ENCODE peak calls at places on chromosomes 11 and 22, in six cellular contexts. V, E, G, P, T and C are unnamed samples.

GRCh38 chr11:70155386-70155785 is 47.7 kb upstream of the FADD start:
- DNase-seq in P (no peak), T (no peak), V (no peak), G (no peak), E (no peak), C (no peak)

GRCh38 chr11:3155691-3156258 is 9.3 kb downstream of the OSBPL5 start:
- DNase-seq in P (no peak), E (no peak), T (no peak), G (no peak), V (no peak), C (no peak)

GRCh38 chr22:49023161-49023878 is 804.4 kb downstream of the BRD1 start:
- DNase-seq in E (no peak), G (no peak), T (no peak), P (no peak), V (no peak), C (no peak)

GRCh38 chr11:15845261-15845660 is 511.1 kb downstream of the SOX6 start:
- DNase-seq in T (no peak), E (no peak), G (no peak), V (no peak), P (peak), C (peak)

GRCh38 chr11:131852757-131853156 is 482.3 kb downstream of the NTM start:
- DNase-seq in G (no peak), T (no peak), V (no peak), E (no peak), P (no peak), C (no peak)

GRCh38 chr22:24421428-24421931 is 5.9 kb upstream of the ADORA2A start:
- DNase-seq in G (no peak), E (no peak), P (peak), T (no peak), V (peak), C (no peak)

GRCh38 chr11:7436657-7437056 is 48.6 kb upstream of the OLFML1 start:
- DNase-seq in V (no peak), E (no peak), P (no peak), G (no peak), T (no peak), C (no peak)

GRCh38 chr11:57458410-57459111 is 1.8 kb upstream of the RTN4RL2 start:
- DNase-seq in T (no peak), G (peak), P (peak), V (no peak), E (peak), C (no peak)

GRCh38 chr22:17965538-17966402 is 58.6 kb downstream of the MICAL3 start:
- DNase-seq in E (no peak), P (no peak), V (no peak), G (no peak), T (no peak), C (no peak)

GRCh38 chr11:10498022-10498400 is 42.9 kb downstream of the AMPD3 start:
- DNase-seq in E (no peak), T (no peak), V (no peak), P (peak), G (no peak), C (no peak)

GRCh38 chr11:58770627-58771457 is 39.1 kb upstream of the GLYAT start:
- DNase-seq in G (no peak), T (peak), V (no peak), E (peak), P (no peak), C (no peak)

GRCh38 chr11:119615003-119615878 is 113.8 kb downstream of the NECTIN1 start:
- DNase-seq in E (peak), P (no peak), T (no peak), G (peak), V (no peak), C (no peak)

GRCh38 chr11:61554172-61554988 is 26.5 kb downstream of the SYT7 start:
- DNase-seq in G (no peak), T (peak), P (no peak), V (no peak), E (no peak), C (no peak)

GRCh38 chr22:29470159-29470855 is 9.7 kb upstream of the NEFH start:
- DNase-seq in E (peak), P (peak), V (peak), G (peak), T (peak), C (peak)

GRCh38 chr22:42912049-42912448 is 55.0 kb upstream of the ARFGAP3 start:
- DNase-seq in V (no peak), T (no peak), E (no peak), G (no peak), P (no peak), C (no peak)

GRCh38 chr11:69587454-69588081 is 53.4 kb upstream of the CCND1 start:
- DNase-seq in G (peak), E (peak), P (no peak), V (no peak), T (peak), C (no peak)

GRCh38 chr11:15006139-15006759 is 34.1 kb upstream of the CALCA start:
- DNase-seq in G (peak), T (peak), V (no peak), P (peak), E (peak), C (no peak)

GRCh38 chr11:59616396-59616982 is 915 bp upstream of the OSBP start:
- DNase-seq in T (no peak), V (no peak), E (no peak), G (no peak), P (no peak), C (no peak)

GRCh38 chr11:58394195-58394594 is 12.5 kb downstream of the OR5B3 start:
- DNase-seq in G (peak), E (peak), V (no peak), T (peak), P (no peak), C (no peak)

GRCh38 chr11:116500833-116501622 is 271.8 kb downstream of the BUD13 start:
- DNase-seq in G (no peak), T (no peak), P (peak), V (no peak), E (no peak), C (peak)

GRCh38 chr11:47433991-47434786 is 8.0 kb upstream of the PSMC3 start:
- DNase-seq in V (no peak), T (no peak), E (peak), G (no peak), P (no peak), C (no peak)

GRCh38 chr11:10331548-10332289 is 26.8 kb downstream of the ADM start:
- DNase-seq in E (no peak), V (no peak), G (no peak), T (no peak), P (no peak), C (no peak)

GRCh38 chr11:134592391-134592990 is 180.4 kb upstream of the B3GAT1 start:
- DNase-seq in G (no peak), E (no peak), V (peak), T (peak), P (peak), C (peak)

GRCh38 chr11:132101861-132102260 is 731.4 kb downstream of the NTM start:
- DNase-seq in G (no peak), E (peak), V (no peak), T (no peak), P (no peak), C (no peak)

GRCh38 chr11:130549393-130549999 is 101.1 kb downstream of the ADAMTS15 start:
- DNase-seq in E (no peak), T (no peak), P (no peak), V (no peak), G (no peak), C (no peak)

GRCh38 chr11:128772814-128773213 is 78.9 kb downstream of the FLI1 start:
- DNase-seq in T (no peak), V (no peak), G (no peak), E (no peak), P (no peak), C (no peak)

GRCh38 chr11:65711785-65712632 is at the start of gene KAT5:
- DNase-seq in P (peak), E (peak), T (peak), G (peak), V (peak), C (peak)

GRCh38 chr11:118202599-118203422 is 22.0 kb downstream of the JAML start:
- DNase-seq in T (no peak), V (no peak), P (no peak), E (no peak), G (no peak), C (no peak)

GRCh38 chr11:71977743-71978418 is 20.8 kb upstream of the IL18BP start:
- DNase-seq in E (peak), V (no peak), P (no peak), T (peak), G (peak), C (peak)

GRCh38 chr11:47003180-47003877 is 66.8 kb downstream of the CSTPP1 start:
- DNase-seq in E (no peak), V (no peak), P (no peak), T (no peak), G (no peak), C (no peak)

GRCh38 chr22:19631899-19632670 is 82.2 kb upstream of the SEPTIN5 start:
- DNase-seq in P (peak), T (no peak), G (peak), V (no peak), E (peak), C (peak)

GRCh38 chr22:50302564-50302963 is 4.9 kb downstream of the PLXNB2 start:
- DNase-seq in V (no peak), G (no peak), P (no peak), E (no peak), T (no peak), C (no peak)

DNA sequence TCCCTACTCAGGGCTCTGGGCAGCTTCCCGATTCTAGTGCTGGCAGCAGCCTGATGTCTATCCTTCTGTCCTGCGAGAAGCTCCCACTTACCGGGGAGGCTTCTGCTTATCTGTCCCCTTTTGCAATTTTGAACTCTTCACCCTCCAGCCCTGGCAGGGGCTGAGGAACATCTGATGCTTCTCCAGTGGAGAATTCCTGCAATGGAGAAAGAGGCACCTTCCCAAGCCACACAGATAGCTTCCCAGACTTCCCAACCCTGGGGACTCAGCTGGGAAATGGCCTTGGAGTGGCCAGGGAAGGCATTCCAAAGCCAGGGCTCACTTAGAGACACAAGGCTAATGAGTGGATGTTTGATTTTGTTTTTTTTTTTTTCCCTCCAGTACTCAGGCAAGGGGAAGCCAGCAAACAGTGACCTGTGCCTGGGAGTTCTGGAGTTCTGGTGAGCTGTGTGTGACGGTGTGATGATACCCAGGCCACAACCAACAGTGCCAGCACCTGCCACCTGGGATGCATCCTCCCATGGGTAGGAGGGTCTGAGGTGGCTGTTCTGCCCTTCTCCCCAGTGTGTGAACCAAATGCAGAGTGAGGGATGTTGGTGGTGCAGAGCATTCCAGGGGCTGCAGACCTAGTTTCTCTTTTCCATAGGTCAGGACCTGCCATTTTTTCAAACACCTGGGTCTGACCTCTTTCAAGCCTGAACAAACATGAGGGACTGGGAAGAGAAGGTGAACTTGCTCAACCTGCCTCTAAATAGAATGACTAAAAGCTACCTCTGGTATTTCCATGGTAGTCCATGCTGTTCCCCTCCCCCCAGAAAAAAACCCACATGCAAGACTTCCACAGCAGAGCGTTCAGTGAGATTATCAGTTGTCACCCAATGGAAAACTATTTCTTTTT is 95.1 kb downstream of the CCDC81 start:
- DNase-seq in G (peak), V (no peak), P (no peak), E (no peak), T (no peak), C (no peak)
- H3K27ac ChIP-seq in G (no peak), V (no peak), P (no peak), E (no peak), T (peak), C (no peak)

DNA sequence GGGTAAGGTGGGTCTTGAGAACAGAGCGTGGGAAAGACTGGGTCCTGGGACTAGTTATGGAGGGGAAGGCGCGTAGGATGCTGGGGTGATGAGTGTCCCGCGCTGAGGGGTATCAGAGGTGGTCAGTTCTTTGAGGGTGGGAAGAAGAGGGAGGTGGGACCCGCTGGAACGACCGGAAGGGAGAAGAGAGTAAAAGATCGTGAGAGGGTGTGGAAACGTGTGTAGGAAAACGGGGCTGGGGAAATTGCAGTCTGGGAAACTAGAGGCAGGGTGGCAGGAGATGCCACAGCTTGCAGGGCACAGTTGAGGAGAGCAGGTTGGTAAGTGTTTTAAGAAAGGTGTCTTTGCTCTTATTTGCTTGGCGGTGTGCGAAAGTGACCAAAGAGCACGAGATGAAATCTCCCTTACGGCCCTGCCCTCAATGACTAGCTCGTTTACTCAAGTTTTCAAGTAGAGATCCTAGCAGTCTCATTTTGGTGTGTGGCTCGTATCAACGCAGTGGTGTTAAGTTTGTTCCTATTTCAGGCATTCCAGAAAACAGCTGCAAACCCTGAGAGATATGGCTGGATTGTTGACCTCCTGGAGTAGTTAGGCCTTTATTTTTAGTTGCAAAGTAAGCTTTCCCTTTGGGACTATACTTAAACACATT is 585 bp downstream of the STT3A start:
- DNase-seq in T (no peak), V (no peak), P (no peak), E (peak), G (peak), C (no peak)
- H4K91ac ChIP-seq in T (peak), V (no peak), P (no peak), E (peak), G (peak), C (no peak)

GRCh38 chr11:30210357-30210756 is 20.5 kb upstream of the FSHB start:
- DNase-seq in G (no peak), V (no peak), P (no peak), E (no peak), T (no peak), C (no peak)

GRCh38 chr11:30203850-30204249 is 27.0 kb upstream of the FSHB start:
- DNase-seq in V (no peak), T (no peak), P (no peak), G (no peak), E (no peak), C (no peak)

DNA sequence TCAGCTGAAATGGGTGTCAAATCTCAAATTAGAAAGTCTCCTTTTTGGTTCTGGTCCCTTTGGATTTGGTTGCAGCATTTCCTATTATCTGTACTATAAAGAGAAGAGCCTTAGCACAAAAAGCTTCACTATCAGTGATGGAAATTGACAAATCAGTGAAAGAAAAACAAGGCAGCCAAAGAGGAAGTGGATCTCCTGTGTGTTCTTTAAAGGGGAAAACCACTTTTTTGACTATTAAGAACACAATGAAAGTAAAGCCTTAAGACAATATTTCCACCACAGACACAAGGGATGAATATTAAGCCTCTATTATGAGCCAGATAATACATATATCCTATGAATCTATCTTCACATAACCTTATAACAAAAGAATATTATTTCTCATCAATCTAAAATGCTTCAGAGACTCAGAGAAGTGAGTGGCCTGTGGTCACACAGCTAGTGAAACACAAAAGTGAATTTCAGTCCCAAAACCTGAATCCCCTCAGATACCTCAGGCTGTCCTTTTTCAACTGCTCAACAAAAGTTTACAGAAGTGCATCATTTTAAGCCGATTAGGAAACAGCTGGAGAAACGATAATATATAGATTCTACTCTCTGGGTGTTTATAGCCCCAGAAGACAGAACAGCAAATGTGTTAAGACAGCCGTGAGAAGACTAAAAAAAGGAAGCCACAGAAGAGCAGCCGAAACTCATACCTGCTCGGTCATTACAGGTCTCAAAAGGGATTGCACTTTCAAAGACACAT is 24.4 kb upstream of the FSHB start:
- DNase-seq in T (no peak), E (no peak), P (no peak), G (no peak), V (no peak), C (no peak)
- H3K27ac ChIP-seq in T (no peak), E (no peak), P (no peak), G (no peak), V (no peak), C (no peak)

DNA sequence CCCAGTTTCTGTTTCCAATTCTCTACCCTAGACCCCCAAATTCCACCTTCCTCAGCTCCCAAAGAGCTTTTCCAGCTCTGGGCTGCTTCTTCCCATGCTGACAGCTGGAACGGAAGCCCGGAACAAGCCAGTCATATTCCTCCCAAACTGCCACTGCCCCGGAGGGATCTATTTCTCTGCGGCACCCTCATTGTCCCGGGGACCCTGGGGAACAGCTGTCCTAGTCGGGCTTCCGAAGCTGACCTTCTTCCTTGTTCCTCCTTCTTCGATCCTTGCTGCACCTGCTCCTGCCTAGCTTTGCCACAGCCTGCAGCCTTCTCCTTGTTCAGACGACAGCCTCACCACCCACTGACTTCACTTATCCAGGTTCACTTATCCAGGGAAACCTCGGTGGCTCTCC is 105.7 kb downstream of the TSPAN18 start:
- DNase-seq in G (no peak), E (no peak), V (no peak), T (no peak), P (no peak), C (no peak)
- H4K91ac ChIP-seq in G (no peak), E (no peak), V (no peak), T (no peak), P (no peak), C (no peak)

GRCh38 chr11:88363566-88364169 is 26.1 kb upstream of the CTSC start:
- DNase-seq in E (peak), T (no peak), P (no peak), G (peak), V (no peak), C (no peak)
- H3K27ac ChIP-seq in E (no peak), T (no peak), P (no peak), G (no peak), V (no peak), C (no peak)